ENCODE peak calls at places on chromosomes 11 and 22, in four cellular contexts. K is H1, D is HepG2, U is GM12891. T is an unnamed sample.

GRCh38 chr11:120025606-120026335 is 112.1 kb downstream of the TRIM29 start:
- DNase-seq in K (peak; percentile 51), D (no peak), U (no peak), T (no peak)

GRCh38 chr11:32529994-32530588 is 53.5 kb upstream of the EIF3M start:
- DNase-seq in K (no peak), D (no peak), U (peak; percentile 35), T (no peak)

GRCh38 chr11:3058753-3059664 is 1.8 kb upstream of the CARS1 start:
- DNase-seq in K (no peak), D (peak; percentile 40), U (no peak), T (no peak)

GRCh38 chr11:75510011-75510595 is 15.6 kb downstream of the GDPD5 start:
- DNase-seq in K (no peak), D (no peak), U (no peak), T (no peak)

GRCh38 chr11:12066056-12066798 is 44.2 kb upstream of the MICAL2 start:
- DNase-seq in K (peak; percentile 37), D (peak; percentile 94), U (no peak), T (no peak)

GRCh38 chr22:40928657-40929056 is 22.5 kb upstream of the RBX1 start:
- DNase-seq in K (no peak), D (no peak), U (no peak), T (no peak)

GRCh38 chr22:29167032-29167911 is 38.4 kb upstream of the EMID1 start:
- DNase-seq in K (no peak), D (no peak), U (peak; percentile 78), T (peak; percentile 78)

GRCh38 chr11:106668147-106668546 is 350.1 kb downstream of the GUCY1A2 start:
- DNase-seq in K (no peak), D (no peak), U (no peak), T (no peak)

GRCh38 chr11:64224151-64224890 is 1.7 kb downstream of the TRPT1 start:
- DNase-seq in K (no peak), D (no peak), U (no peak), T (no peak)

GRCh38 chr11:45654741-45655283 is 10.6 kb downstream of the CHST1 start:
- DNase-seq in K (no peak), D (no peak), U (no peak), T (no peak)

GRCh38 chr22:43269325-43270040 is 73.7 kb downstream of the SCUBE1 start:
- DNase-seq in K (no peak), D (no peak), U (no peak), T (no peak)

GRCh38 chr22:20298803-20299735 is 20.8 kb downstream of the DGCR6L start:
- DNase-seq in K (peak; percentile 98), D (peak; percentile 20), U (peak; percentile 76), T (peak; percentile 74)

GRCh38 chr11:65551572-65552398 is 6.4 kb downstream of the LTBP3 start:
- DNase-seq in K (peak; percentile 92), D (peak; percentile 70), U (no peak), T (no peak)

GRCh38 chr11:111775024-111775710 is 9.0 kb upstream of the PPP2R1B start:
- DNase-seq in K (no peak), D (no peak), U (no peak), T (no peak)

GRCh38 chr11:75423721-75424120 is 9.3 kb downstream of the KLHL35 start:
- DNase-seq in K (no peak), D (no peak), U (no peak), T (peak; percentile 7)

GRCh38 chr11:134556186-134556585 is 144.1 kb upstream of the B3GAT1 start:
- DNase-seq in K (peak; percentile 8), D (no peak), U (no peak), T (no peak)

GRCh38 chr11:17117262-17117661 is 39.8 kb upstream of the RPS13 start:
- DNase-seq in K (no peak), D (no peak), U (no peak), T (no peak)

GRCh38 chr11:72239849-72240460 is 4.0 kb downstream of the PHOX2A start:
- DNase-seq in K (peak; percentile 73), D (no peak), U (no peak), T (no peak)

GRCh38 chr11:72240461-72241289 is 3.3 kb downstream of the PHOX2A start:
- DNase-seq in K (peak; percentile 68), D (no peak), U (no peak), T (no peak)

GRCh38 chr11:72238492-72239295 is 5.3 kb downstream of the PHOX2A start:
- DNase-seq in K (no peak), D (no peak), U (no peak), T (no peak)

GRCh38 chr11:72238040-72238450 is 5.9 kb downstream of the PHOX2A start:
- DNase-seq in K (peak; percentile 92), D (peak; percentile 47), U (peak; percentile 97), T (peak; percentile 88)

GRCh38 chr11:72239296-72239848 is 4.6 kb downstream of the PHOX2A start:
- DNase-seq in K (peak; percentile 64), D (no peak), U (no peak), T (no peak)
- TF ChIP-seq POLR2A in K (no peak), D (no peak), U (no peak), T (peak; percentile 33)

GRCh38 chr11:47234669-47235075 is 13.9 kb downstream of the ACP2 start:
- DNase-seq in K (no peak), D (no peak), U (no peak), T (no peak)

GRCh38 chr11:47236482-47236881 is 12.1 kb downstream of the ACP2 start:
- DNase-seq in K (no peak), D (no peak), U (no peak), T (no peak)

GRCh38 chr11:47235163-47235562 is 13.5 kb downstream of the ACP2 start:
- DNase-seq in K (no peak), D (no peak), U (no peak), T (no peak)

GRCh38 chr11:47233051-47233450 is 15.6 kb downstream of the ACP2 start:
- DNase-seq in K (no peak), D (no peak), U (no peak), T (no peak)

DNA sequence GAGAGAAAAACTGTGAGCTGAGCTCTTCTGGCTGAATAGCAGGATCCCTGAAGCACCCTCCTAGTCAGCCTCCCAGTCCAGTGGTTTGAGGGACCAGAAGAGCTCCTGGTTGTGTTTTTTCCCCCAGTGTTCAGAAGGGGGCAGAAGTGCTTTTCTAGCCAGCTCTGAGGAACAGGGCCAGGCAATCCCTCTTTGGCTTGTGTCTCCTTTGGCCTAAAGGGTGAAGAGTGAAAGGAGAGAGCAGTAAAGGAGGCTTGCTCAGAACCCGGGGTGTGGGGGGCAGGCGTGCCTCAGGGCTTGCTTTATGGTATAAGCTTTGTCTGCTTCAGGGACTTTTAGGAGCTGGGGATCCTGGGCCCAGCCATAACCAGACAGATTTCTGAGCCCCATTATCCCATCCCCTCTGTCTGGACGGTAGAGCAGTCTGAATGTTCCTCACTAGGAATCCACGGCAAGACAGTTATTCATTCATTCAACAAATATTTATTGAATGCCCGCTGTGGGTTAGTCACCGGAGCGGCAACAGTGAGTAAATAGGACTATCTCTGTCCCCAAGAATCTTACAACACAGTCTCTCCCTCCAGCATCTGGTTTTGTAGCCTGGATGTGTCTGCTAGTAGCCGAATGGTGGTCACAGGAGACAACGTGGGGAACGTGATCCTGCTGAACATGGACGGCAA is 14.5 kb downstream of the ACP2 start:
- DNase-seq in K (no peak), D (peak; percentile 41), U (no peak), T (no peak)
- TF ChIP-seq TAF1 in K (no peak), D (no peak), U (no peak), T (no peak)

DNA sequence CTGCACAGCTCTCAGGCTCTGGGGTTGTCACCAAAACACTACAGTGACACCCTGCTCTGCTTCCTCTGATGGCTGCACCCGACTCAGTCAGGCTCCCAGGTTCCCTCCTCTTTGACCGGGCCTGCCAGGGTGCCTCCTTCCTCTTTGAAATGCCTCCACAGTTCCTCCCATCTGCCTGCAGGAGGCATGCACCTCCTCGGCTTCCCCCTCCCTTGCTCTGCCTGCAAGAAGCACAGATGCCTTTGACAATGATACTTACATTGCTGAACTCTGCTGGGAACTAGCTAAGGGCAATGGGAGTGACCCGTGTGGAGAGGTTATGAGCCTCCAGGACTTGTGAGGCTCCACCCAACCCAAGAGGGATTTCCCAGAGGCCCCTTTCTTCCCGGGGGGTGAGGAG is 674.1 kb downstream of the OPCML start:
- DNase-seq in K (peak; percentile 61), D (no peak), U (no peak), T (no peak)
- TF ChIP-seq POLR2A in K (no peak), D (no peak), U (no peak), T (no peak)

GRCh38 chr11:128634395-128634794 is 47.0 kb upstream of the ETS1 start:
- DNase-seq in K (no peak), D (no peak), U (no peak), T (no peak)

GRCh38 chr11:128630367-128631230 is 43.2 kb upstream of the ETS1 start:
- DNase-seq in K (peak; percentile 89), D (peak; percentile 62), U (peak; percentile 57), T (no peak)

GRCh38 chr11:128633384-128633965 is 46.1 kb upstream of the ETS1 start:
- DNase-seq in K (peak; percentile 35), D (no peak), U (no peak), T (no peak)

GRCh38 chr11:128629516-128630106 is 42.3 kb upstream of the ETS1 start:
- DNase-seq in K (peak; percentile 45), D (no peak), U (no peak), T (no peak)

GRCh38 chr11:128632151-128632791 is 44.9 kb upstream of the ETS1 start:
- DNase-seq in K (peak; percentile 66), D (peak; percentile 3), U (no peak), T (no peak)
- TF ChIP-seq TAF1 in K (no peak), D (no peak), U (no peak), T (no peak)

DNA sequence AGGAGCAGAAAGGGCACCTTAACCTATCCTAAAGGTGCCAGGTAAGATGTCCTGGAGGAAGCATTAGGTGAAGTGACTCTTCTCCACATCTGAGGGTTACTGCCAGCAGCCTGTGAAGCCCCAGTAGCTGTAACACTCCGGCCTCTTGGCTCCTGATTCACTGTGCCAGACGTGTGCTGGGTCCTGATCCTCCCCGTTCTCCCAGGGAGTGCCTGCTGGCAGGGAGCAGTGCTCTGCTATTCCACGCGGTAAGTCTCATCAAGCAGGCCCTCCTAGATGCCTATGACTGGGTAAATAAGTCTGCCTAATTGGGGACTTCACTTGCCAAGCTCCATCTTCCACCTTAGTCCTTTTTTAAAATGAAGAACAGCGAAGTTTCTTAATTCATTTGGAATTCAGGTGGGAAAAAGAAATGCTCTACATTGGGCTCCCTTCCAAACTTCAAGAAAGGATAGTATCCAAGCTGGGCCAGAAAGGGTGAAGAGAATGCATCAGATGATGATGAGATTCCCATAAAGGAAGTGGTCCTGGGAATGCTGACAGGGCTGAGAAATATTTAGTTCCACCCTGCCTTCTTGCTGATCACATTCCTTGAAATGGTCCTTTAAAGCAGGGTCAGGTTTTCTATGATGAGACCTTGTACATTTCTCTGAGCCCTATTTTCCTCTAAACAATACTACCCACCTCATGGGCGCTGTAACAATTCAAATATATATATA is 188.0 kb downstream of the MAML2 start:
- DNase-seq in K (no peak), D (no peak), U (no peak), T (no peak)
- TF ChIP-seq POLR2A in K (no peak), D (no peak), U (no peak), T (no peak)

GRCh38 chr22:46240073-46240472 is 10.0 kb downstream of the CDPF1 start:
- DNase-seq in K (no peak), D (no peak), U (no peak), T (no peak)

GRCh38 chr22:46240506-46240905 is 9.6 kb downstream of the CDPF1 start:
- DNase-seq in K (no peak), D (no peak), U (no peak), T (no peak)

GRCh38 chr22:46238541-46238940 is 11.6 kb downstream of the CDPF1 start:
- DNase-seq in K (no peak), D (no peak), U (no peak), T (no peak)

GRCh38 chr22:46240917-46241316 is 9.2 kb downstream of the CDPF1 start:
- DNase-seq in K (no peak), D (no peak), U (no peak), T (no peak)

GRCh38 chr22:46239261-46240048 is 10.6 kb downstream of the CDPF1 start:
- DNase-seq in K (no peak), D (no peak), U (peak; percentile 32), T (no peak)
- TF ChIP-seq TAF1 in K (no peak), D (no peak), U (no peak), T (no peak)

T was measured in GM12892.